ENCODE peak calls at places on chromosomes 11 and 22, in four cellular contexts. One of them, this sample, is unnamed.

GRCh38 chr11:126748097-126748756 is 252.3 kb downstream of the KIRREL3 start:
- DNase-seq in transverse colon: no peak
- DNase-seq in left ventricle myocardium inferior: no peak
- DNase-seq in sigmoid colon: no peak
- DNase-seq in this sample: no peak

GRCh38 chr11:70402685-70403084 is 4.4 kb downstream of the CTTN start:
- DNase-seq in transverse colon: no peak
- DNase-seq in left ventricle myocardium inferior: no peak
- DNase-seq in sigmoid colon: no peak
- DNase-seq in this sample: no peak

GRCh38 chr11:69218946-69219720 is 63.4 kb downstream of the SMIM38 start:
- DNase-seq in transverse colon: no peak
- DNase-seq in left ventricle myocardium inferior: no peak
- DNase-seq in sigmoid colon: no peak
- DNase-seq in this sample: no peak

GRCh38 chr22:42967933-42968332 is 47.0 kb downstream of the PACSIN2 start:
- DNase-seq in transverse colon: peak
- DNase-seq in left ventricle myocardium inferior: peak
- DNase-seq in sigmoid colon: peak
- DNase-seq in this sample: peak

GRCh38 chr11:66328307-66329144 is 7.7 kb downstream of the RIN1 start:
- DNase-seq in transverse colon: peak
- DNase-seq in left ventricle myocardium inferior: peak
- DNase-seq in sigmoid colon: peak
- DNase-seq in this sample: peak

GRCh38 chr11:96413408-96413807 is 23.6 kb downstream of the JRKL start:
- DNase-seq in transverse colon: no peak
- DNase-seq in left ventricle myocardium inferior: no peak
- DNase-seq in sigmoid colon: no peak
- DNase-seq in this sample: no peak

GRCh38 chr11:118923721-118924587 is 1.8 kb downstream of the BCL9L start:
- DNase-seq in transverse colon: peak
- DNase-seq in left ventricle myocardium inferior: no peak
- DNase-seq in sigmoid colon: peak
- DNase-seq in this sample: no peak

GRCh38 chr11:47390084-47390760 is 11.9 kb upstream of the SPI1 start:
- DNase-seq in transverse colon: no peak
- DNase-seq in left ventricle myocardium inferior: no peak
- DNase-seq in sigmoid colon: no peak
- DNase-seq in this sample: no peak

GRCh38 chr11:59181746-59182456 is 10.0 kb downstream of the DTX4 start:
- DNase-seq in transverse colon: no peak
- DNase-seq in left ventricle myocardium inferior: no peak
- DNase-seq in sigmoid colon: no peak
- DNase-seq in this sample: no peak

GRCh38 chr11:132717824-132718223 is 814.5 kb downstream of the OPCML start:
- DNase-seq in transverse colon: no peak
- DNase-seq in left ventricle myocardium inferior: no peak
- DNase-seq in sigmoid colon: no peak
- DNase-seq in this sample: no peak

GRCh38 chr11:132721526-132721925 is 810.8 kb downstream of the OPCML start:
- DNase-seq in transverse colon: no peak
- DNase-seq in left ventricle myocardium inferior: no peak
- DNase-seq in sigmoid colon: no peak
- DNase-seq in this sample: no peak

GRCh38 chr11:132716037-132716436 is 816.3 kb downstream of the OPCML start:
- DNase-seq in transverse colon: no peak
- DNase-seq in left ventricle myocardium inferior: no peak
- DNase-seq in sigmoid colon: no peak
- DNase-seq in this sample: no peak

GRCh38 chr11:132719684-132720083 is 812.6 kb downstream of the OPCML start:
- DNase-seq in transverse colon: no peak
- DNase-seq in left ventricle myocardium inferior: no peak
- DNase-seq in sigmoid colon: no peak
- DNase-seq in this sample: no peak

GRCh38 chr11:132718711-132719641 is 813.3 kb downstream of the OPCML start:
- DNase-seq in transverse colon: peak
- DNase-seq in left ventricle myocardium inferior: no peak
- DNase-seq in sigmoid colon: no peak
- DNase-seq in this sample: no peak
- TF ChIP-seq CTCF in transverse colon: no peak
- TF ChIP-seq CTCF in left ventricle myocardium inferior: no peak
- TF ChIP-seq CTCF in sigmoid colon: no peak
- TF ChIP-seq CTCF in this sample: no peak

GRCh38 chr11:133149698-133150097 is 382.6 kb downstream of the OPCML start:
- DNase-seq in transverse colon: no peak
- DNase-seq in left ventricle myocardium inferior: no peak
- DNase-seq in sigmoid colon: no peak
- DNase-seq in this sample: no peak
- TF ChIP-seq CTCF in transverse colon: no peak
- TF ChIP-seq CTCF in left ventricle myocardium inferior: no peak
- TF ChIP-seq CTCF in sigmoid colon: no peak
- TF ChIP-seq CTCF in this sample: no peak

DNA sequence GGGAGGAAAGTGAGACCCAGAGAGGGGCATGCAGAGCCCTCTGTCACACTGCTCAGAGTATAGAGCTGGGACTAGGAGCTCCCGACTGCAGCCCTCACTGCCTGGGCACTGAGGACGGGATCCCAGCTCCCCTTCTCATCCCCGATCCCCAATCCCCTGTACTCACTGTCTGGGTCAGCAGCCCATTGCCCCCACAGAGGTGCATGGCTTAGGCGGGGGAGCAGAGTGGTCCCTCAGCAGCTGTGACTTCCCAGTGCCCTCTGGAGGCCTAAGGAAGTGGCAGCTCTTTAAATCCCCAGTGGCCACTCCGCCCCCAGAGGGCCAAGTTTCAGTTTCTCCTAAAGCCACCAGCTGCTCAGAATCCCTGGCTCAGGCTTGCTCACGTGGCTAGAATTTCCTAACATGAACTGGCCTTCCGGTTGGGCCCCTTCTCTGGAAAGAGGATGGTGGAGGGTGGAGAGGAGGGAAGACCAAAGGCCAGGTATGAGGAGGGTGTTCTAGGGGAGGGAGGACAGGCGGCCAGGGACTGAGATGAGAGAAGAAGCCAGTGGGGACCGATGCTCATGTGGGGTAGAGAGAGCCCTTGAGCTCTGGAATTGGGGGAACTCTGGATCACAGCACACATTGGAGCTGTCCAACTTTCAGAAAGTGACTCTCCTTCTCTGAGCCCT is at the start of gene BATF2:
- DNase-seq in transverse colon: peak
- DNase-seq in left ventricle myocardium inferior: peak
- DNase-seq in sigmoid colon: peak
- DNase-seq in this sample: peak
- TF ChIP-seq CTCF in transverse colon: peak
- TF ChIP-seq CTCF in left ventricle myocardium inferior: peak
- TF ChIP-seq CTCF in sigmoid colon: peak
- TF ChIP-seq CTCF in this sample: peak

GRCh38 chr11:114173836-114174235 is 114.3 kb downstream of the ZBTB16 start:
- DNase-seq in transverse colon: no peak
- DNase-seq in left ventricle myocardium inferior: no peak
- DNase-seq in sigmoid colon: no peak
- DNase-seq in this sample: no peak

GRCh38 chr11:114171257-114172054 is 111.9 kb downstream of the ZBTB16 start:
- DNase-seq in transverse colon: peak
- DNase-seq in left ventricle myocardium inferior: peak
- DNase-seq in sigmoid colon: peak
- DNase-seq in this sample: no peak

GRCh38 chr11:114172871-114173444 is 113.4 kb downstream of the ZBTB16 start:
- DNase-seq in transverse colon: no peak
- DNase-seq in left ventricle myocardium inferior: peak
- DNase-seq in sigmoid colon: no peak
- DNase-seq in this sample: no peak

GRCh38 chr11:114170226-114170625 is 110.7 kb downstream of the ZBTB16 start:
- DNase-seq in transverse colon: no peak
- DNase-seq in left ventricle myocardium inferior: no peak
- DNase-seq in sigmoid colon: no peak
- DNase-seq in this sample: no peak

GRCh38 chr11:114172055-114172861 is 112.7 kb downstream of the ZBTB16 start:
- DNase-seq in transverse colon: no peak
- DNase-seq in left ventricle myocardium inferior: no peak
- DNase-seq in sigmoid colon: no peak
- DNase-seq in this sample: no peak
- TF ChIP-seq CTCF in transverse colon: no peak
- TF ChIP-seq CTCF in left ventricle myocardium inferior: no peak
- TF ChIP-seq CTCF in sigmoid colon: no peak
- TF ChIP-seq CTCF in this sample: no peak

GRCh38 chr22:23774922-23775436 is 2.3 kb downstream of the MMP11 start:
- DNase-seq in transverse colon: no peak
- DNase-seq in left ventricle myocardium inferior: no peak
- DNase-seq in sigmoid colon: no peak
- DNase-seq in this sample: no peak
- TF ChIP-seq CTCF in transverse colon: no peak
- TF ChIP-seq CTCF in left ventricle myocardium inferior: no peak
- TF ChIP-seq CTCF in sigmoid colon: no peak
- TF ChIP-seq CTCF in this sample: no peak

GRCh38 chr11:122788781-122789535 is 49.3 kb upstream of the CRTAM start:
- DNase-seq in transverse colon: no peak
- DNase-seq in left ventricle myocardium inferior: no peak
- DNase-seq in sigmoid colon: no peak
- DNase-seq in this sample: no peak
- TF ChIP-seq CTCF in transverse colon: no peak
- TF ChIP-seq CTCF in left ventricle myocardium inferior: no peak
- TF ChIP-seq CTCF in sigmoid colon: no peak
- TF ChIP-seq CTCF in this sample: peak